ENCODE peak calls at places on chromosomes 2 and 18, in four cellular contexts. Q is right lobe of liver, S is AG10803, D is transverse colon. V is an unnamed sample.

GRCh38 chr18:52367962-52368745 is 28.2 kb downstream of the DCC start:
- DNase-seq in Q (no peak), S (no peak), D (no peak), V (no peak)

GRCh38 chr2:44543773-44544725 is 182.3 kb downstream of the CAMKMT start:
- DNase-seq in Q (no peak), S (peak), D (no peak), V (peak)

GRCh38 chr2:65300772-65301711 is 73.4 kb downstream of the ACTR2 start:
- DNase-seq in Q (no peak), S (peak), D (peak), V (peak)

GRCh38 chr2:215979615-215980014 is 33.7 kb downstream of the MREG start:
- DNase-seq in Q (no peak), S (no peak), D (no peak), V (no peak)

GRCh38 chr2:132589966-132590365 is 80.0 kb downstream of the LYPD1 start:
- DNase-seq in Q (no peak), S (no peak), D (no peak), V (no peak)

GRCh38 chr2:239003933-239004636 is 156.2 kb downstream of the TWIST2 start:
- DNase-seq in Q (no peak), S (no peak), D (no peak), V (no peak)

GRCh38 chr2:215828528-215829184 is 184.7 kb downstream of the MREG start:
- DNase-seq in Q (peak), S (peak), D (peak), V (peak)

GRCh38 chr2:43426305-43427031 is 169.4 kb downstream of the THADA start:
- DNase-seq in Q (no peak), S (peak), D (peak), V (peak)

GRCh38 chr18:51165296-51165695 is 32.2 kb downstream of the MEX3C start:
- DNase-seq in Q (no peak), S (no peak), D (no peak), V (no peak)

GRCh38 chr2:200039847-200040246 is 84.5 kb downstream of the MAIP1 start:
- DNase-seq in Q (no peak), S (peak), D (no peak), V (peak)

GRCh38 chr2:208373460-208374089 is 33.0 kb upstream of the PTH2R start:
- DNase-seq in Q (no peak), S (peak), D (no peak), V (peak)

GRCh38 chr2:46939596-46940359 is 24.2 kb upstream of the MCFD2 start:
- DNase-seq in Q (no peak), S (no peak), D (no peak), V (no peak)

GRCh38 chr2:196809260-196809659 is at the start of gene C2orf66:
- DNase-seq in Q (no peak), S (no peak), D (no peak), V (no peak)

GRCh38 chr2:42031783-42032620 is 15.8 kb upstream of the PKDCC start:
- DNase-seq in Q (no peak), S (no peak), D (no peak), V (no peak)

GRCh38 chr2:22361571-22361970 is 1023.4 kb upstream of the KLHL29 start:
- DNase-seq in Q (no peak), S (no peak), D (no peak), V (no peak)

GRCh38 chr18:56256659-56257058 is 381.7 kb downstream of the TXNL1 start:
- DNase-seq in Q (no peak), S (no peak), D (no peak), V (no peak)

GRCh38 chr2:68251855-68252406 is 401 bp downstream of the PPP3R1 start:
- DNase-seq in Q (peak), S (no peak), D (peak), V (peak)

GRCh38 chr2:37737507-37737906 is 66.1 kb upstream of the CDC42EP3 start:
- DNase-seq in Q (no peak), S (peak), D (no peak), V (peak)

GRCh38 chr2:120513776-120514357 is 167.9 kb downstream of the INHBB start:
- DNase-seq in Q (no peak), S (no peak), D (no peak), V (no peak)

GRCh38 chr2:2662037-2662846 is 331.2 kb upstream of the MYT1L start:
- DNase-seq in Q (no peak), S (no peak), D (peak), V (no peak)

GRCh38 chr2:148020358-148021058 is at the start of gene ORC4:
- DNase-seq in Q (peak), S (peak), D (peak), V (peak)
- TF ChIP-seq CTCF in Q (peak), S (peak), D (peak), V (peak)

GRCh38 chr18:75202976-75203375 is 6.0 kb downstream of the PTGR3 start:
- DNase-seq in Q (no peak), S (no peak), D (no peak), V (peak)

GRCh38 chr18:75203456-75204261 is 5.3 kb downstream of the PTGR3 start:
- DNase-seq in Q (no peak), S (no peak), D (no peak), V (no peak)

GRCh38 chr18:75205760-75206109 is 3.2 kb downstream of the PTGR3 start:
- DNase-seq in Q (no peak), S (no peak), D (no peak), V (peak)

GRCh38 chr18:75204978-75205759 is 3.8 kb downstream of the PTGR3 start:
- DNase-seq in Q (no peak), S (no peak), D (no peak), V (no peak)

DNA sequence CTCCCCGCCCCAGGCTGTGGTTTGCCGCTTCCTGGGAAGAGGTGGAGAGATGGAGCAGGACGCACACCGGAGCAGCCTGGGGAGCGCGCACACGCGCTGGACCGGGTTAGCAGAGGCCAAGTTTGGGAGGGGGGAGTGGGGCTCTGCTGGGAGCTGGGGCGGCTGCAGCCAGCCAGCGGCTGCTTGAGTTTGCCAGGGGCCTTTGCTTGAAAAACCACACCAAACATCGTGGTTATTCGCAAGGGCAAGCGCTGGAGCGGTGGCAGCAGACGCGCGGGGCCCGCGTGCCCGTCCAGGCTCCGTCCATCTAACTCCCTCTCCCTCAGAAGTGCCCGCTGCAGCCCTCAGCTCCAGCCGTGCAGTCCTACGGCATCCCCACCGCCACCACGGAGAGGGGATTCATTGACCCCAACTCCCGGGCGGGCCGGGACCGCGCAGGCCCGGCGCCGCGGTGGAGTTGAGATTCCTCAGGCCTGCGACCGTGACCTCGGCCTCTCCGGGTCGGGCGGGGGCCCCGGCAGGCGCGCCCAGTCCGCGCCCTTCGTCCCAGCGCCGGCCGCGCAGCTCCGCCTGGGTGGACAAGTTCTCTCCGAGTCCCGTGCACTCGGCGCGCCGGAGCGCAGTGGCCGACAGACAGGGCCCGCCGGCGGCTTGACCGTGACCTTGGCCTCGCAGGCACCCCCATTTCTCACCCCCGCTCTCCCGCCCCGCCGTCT is 4.5 kb downstream of the PTGR3 start:
- DNase-seq in Q (no peak), S (no peak), D (peak), V (peak)
- H3K4me3 ChIP-seq in Q (peak), S (peak), D (peak), V (peak)

GRCh38 chr18:4130734-4131719 is 324.1 kb downstream of the DLGAP1 start:
- DNase-seq in Q (no peak), S (no peak), D (no peak), V (no peak)
- TF ChIP-seq CTCF in Q (no peak), S (no peak), D (no peak), V (no peak)

DNA sequence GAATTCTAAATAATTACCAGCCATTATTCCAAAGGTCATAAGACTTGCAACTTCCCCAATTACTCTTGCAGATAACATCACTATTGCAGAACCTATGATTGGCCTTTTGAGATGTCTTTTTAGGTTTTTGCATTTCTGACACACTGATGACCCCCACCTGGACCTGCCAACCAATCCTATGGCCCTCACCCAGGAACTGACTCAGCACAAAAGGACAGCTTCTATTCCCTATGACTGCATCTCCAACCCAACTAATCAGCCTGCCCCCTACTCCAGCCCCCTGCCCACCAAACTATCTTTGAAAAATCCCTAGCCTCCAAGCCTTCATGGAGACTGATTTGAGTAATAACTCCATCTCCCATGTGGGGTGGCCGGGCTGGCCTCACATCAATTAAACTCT is 111.5 kb upstream of the COPS8 start:
- DNase-seq in Q (no peak), S (no peak), D (no peak), V (no peak)
- H3K4me3 ChIP-seq in Q (no peak), S (no peak), D (no peak), V (no peak)

GRCh38 chr18:26806224-26806623 is 59.3 kb downstream of the AQP4 start:
- DNase-seq in Q (no peak), S (no peak), D (no peak), V (no peak)

GRCh38 chr18:26802330-26803200 is 62.9 kb downstream of the AQP4 start:
- DNase-seq in Q (no peak), S (no peak), D (no peak), V (no peak)

GRCh38 chr18:26803643-26804042 is 61.9 kb downstream of the AQP4 start:
- DNase-seq in Q (no peak), S (no peak), D (no peak), V (no peak)

GRCh38 chr18:26804474-26804873 is 61.0 kb downstream of the AQP4 start:
- DNase-seq in Q (no peak), S (no peak), D (no peak), V (no peak)
- TF ChIP-seq CTCF in Q (peak), S (no peak), D (peak), V (no peak)

GRCh38 chr2:237674731-237675276 is 47.4 kb downstream of the LRRFIP1 start:
- DNase-seq in Q (peak), S (peak), D (peak), V (peak)
- H3K4me3 ChIP-seq in Q (no peak), S (peak), D (no peak), V (no peak)

GRCh38 chr2:15860760-15861159 is 79.6 kb upstream of the MYCN start:
- DNase-seq in Q (no peak), S (no peak), D (no peak), V (no peak)
- TF ChIP-seq CTCF in Q (peak), S (no peak), D (no peak), V (no peak)

GRCh38 chr2:23523651-23524260 is 138.8 kb downstream of the KLHL29 start:
- DNase-seq in Q (no peak), S (peak), D (peak), V (peak)

GRCh38 chr2:23524261-23524706 is 139.3 kb downstream of the KLHL29 start:
- DNase-seq in Q (no peak), S (peak), D (no peak), V (peak)

GRCh38 chr2:23525137-23525765 is 140.3 kb downstream of the KLHL29 start:
- DNase-seq in Q (no peak), S (no peak), D (no peak), V (no peak)

GRCh38 chr2:23521060-23521459 is 136.1 kb downstream of the KLHL29 start:
- DNase-seq in Q (no peak), S (no peak), D (no peak), V (no peak)

DNA sequence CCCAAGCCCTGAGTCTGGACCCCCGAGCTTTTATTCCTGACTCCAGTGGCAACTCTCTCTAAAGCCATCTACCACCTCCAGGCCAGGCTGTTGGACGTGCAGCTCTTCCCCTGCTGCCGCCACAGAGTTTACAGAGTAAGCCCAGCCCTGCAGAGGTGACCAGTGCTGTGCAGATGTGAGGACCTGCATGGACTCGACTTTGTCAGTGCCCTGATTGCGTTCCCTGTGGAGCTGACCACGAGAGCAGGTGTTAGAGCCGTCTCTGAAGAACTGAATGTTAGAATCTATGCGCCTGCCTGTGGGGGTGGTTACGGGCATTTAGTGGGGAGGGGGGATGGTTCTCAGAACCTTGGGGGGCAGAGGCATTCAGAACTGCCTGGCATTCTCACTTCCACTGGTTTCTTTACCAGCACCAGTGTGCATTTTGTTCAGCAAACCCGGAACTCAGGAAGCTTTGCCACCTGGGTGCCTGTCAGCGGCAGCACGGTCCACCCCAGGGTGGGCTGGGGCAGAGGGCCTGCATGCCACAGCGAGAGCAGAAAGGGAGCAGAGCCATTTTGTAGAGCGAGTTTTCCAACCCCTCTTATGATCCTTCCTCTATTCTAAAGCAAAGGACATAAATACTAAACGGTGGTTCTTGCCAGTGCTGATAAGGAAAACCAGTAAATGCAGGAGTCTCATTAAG is 137.9 kb downstream of the KLHL29 start:
- DNase-seq in Q (peak), S (no peak), D (no peak), V (no peak)
- H3K4me3 ChIP-seq in Q (no peak), S (no peak), D (no peak), V (no peak)

DNA sequence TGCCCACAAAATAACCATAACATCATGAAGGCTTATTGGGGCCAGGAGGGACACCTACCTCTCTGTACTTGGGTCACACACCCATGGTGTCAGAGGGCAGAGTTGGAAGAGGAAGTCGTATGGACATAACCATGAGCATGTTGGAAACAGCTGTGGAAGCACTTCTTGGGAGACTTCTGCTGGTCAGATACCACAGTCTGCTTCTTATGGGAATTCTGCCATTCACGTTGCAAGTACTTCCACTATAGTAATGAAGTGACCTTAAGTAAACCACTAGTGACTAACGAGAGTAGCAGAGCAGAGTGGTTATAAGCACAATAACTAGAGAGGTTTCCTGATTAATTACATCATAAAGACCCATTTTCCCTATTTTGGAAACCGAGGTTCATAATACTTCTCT is 61.1 kb upstream of the TFPI start:
- DNase-seq in Q (no peak), S (peak), D (no peak), V (peak)
- TF ChIP-seq CTCF in Q (no peak), S (no peak), D (no peak), V (no peak)

GRCh38 chr2:219417374-219417773 is 803 bp upstream of the DES start:
- DNase-seq in Q (no peak), S (no peak), D (no peak), V (no peak)
- H3K4me3 ChIP-seq in Q (no peak), S (no peak), D (no peak), V (no peak)

V was measured in foreskin fibroblast.